ENCODE peak calls at places on chromosomes 5 and 9, in six cellular contexts. V is tibial artery, P is transverse colon, H is fibroblast of lung, A is ovary, L is RWPE2. T is an unnamed sample. For H3K27me3, the result is how much of the 10 kb centered on the place peaks cover.

GRCh38 chr9:94805585-94805984 is 79.1 kb downstream of the AOPEP start:
- DNase-seq in H (peak), V (no peak), L (peak), P (peak), A (no peak), T (peak)

GRCh38 chr5:72541501-72542235 is 34.5 kb upstream of the ZNF366 start:
- DNase-seq in H (no peak), V (no peak), A (no peak), P (no peak), L (no peak), T (no peak)

GRCh38 chr9:37929441-37929895 is 25.5 kb upstream of the SLC25A51 start:
- DNase-seq in H (peak), P (no peak), A (no peak), V (no peak), L (no peak), T (no peak)

GRCh38 chr9:80040457-80040856 is 468.7 kb downstream of the TLE4 start:
- DNase-seq in L (no peak), H (no peak), P (no peak), V (no peak), A (no peak), T (no peak)

GRCh38 chr5:146018461-146019375 is 82.3 kb downstream of the SH3RF2 start:
- DNase-seq in A (no peak), L (no peak), P (no peak), V (no peak), H (peak), T (no peak)

GRCh38 chr5:94702729-94703128 is 84.3 kb downstream of the SLF1 start:
- DNase-seq in H (no peak), P (no peak), A (no peak), V (no peak), L (no peak), T (no peak)

GRCh38 chr9:88574993-88575392 is 40.0 kb downstream of the NXNL2 start:
- DNase-seq in A (no peak), V (no peak), L (no peak), H (peak), P (no peak), T (no peak)

GRCh38 chr5:17891881-17892280 is 257.6 kb downstream of the TAF11L14 start:
- DNase-seq in L (no peak), A (no peak), H (no peak), V (no peak), P (no peak), T (no peak)

GRCh38 chr9:15306068-15306756 is 804 bp downstream of the TTC39B start:
- DNase-seq in L (peak), H (peak), P (peak), A (peak), V (peak), T (no peak)

GRCh38 chr5:143931389-143931984 is 119.5 kb downstream of the HMHB1 start:
- DNase-seq in P (no peak), A (no peak), H (no peak), L (no peak), V (no peak), T (no peak)

GRCh38 chr5:159017787-159018186 is 81.9 kb downstream of the EBF1 start:
- DNase-seq in P (no peak), L (peak), V (peak), H (peak), A (peak), T (no peak)

GRCh38 chr5:108028883-108029282 is 353.0 kb downstream of the FBXL17 start:
- DNase-seq in A (no peak), V (no peak), P (no peak), L (no peak), H (no peak), T (no peak)

GRCh38 chr9:22044583-22044982 is 35.5 kb upstream of the CDKN2B start:
- DNase-seq in H (peak), V (no peak), L (no peak), P (no peak), A (no peak), T (no peak)

GRCh38 chr5:77180167-77181081 is 30.1 kb upstream of the PDE8B start:
- DNase-seq in H (peak), L (no peak), A (no peak), V (peak), P (peak), T (no peak)

GRCh38 chr9:111572945-111573604 is 26.4 kb downstream of the PTGR1 start:
- DNase-seq in A (peak), L (no peak), H (peak), V (no peak), P (no peak), T (peak)

GRCh38 chr9:127209948-127210621 is 54.5 kb upstream of the GARNL3 start:
- DNase-seq in A (no peak), V (peak), P (no peak), L (no peak), H (no peak), T (no peak)

GRCh38 chr9:127212453-127212852 is 52.1 kb upstream of the GARNL3 start:
- DNase-seq in H (no peak), L (no peak), P (no peak), A (no peak), V (peak), T (no peak)

GRCh38 chr9:127209220-127209619 is 55.4 kb upstream of the GARNL3 start:
- DNase-seq in H (no peak), L (no peak), A (no peak), V (no peak), P (no peak), T (no peak)

GRCh38 chr9:127211983-127212382 is 52.6 kb upstream of the GARNL3 start:
- DNase-seq in H (no peak), P (no peak), A (no peak), L (peak), V (peak), T (no peak)

GRCh38 chr9:127210851-127211730 is 53.5 kb upstream of the GARNL3 start:
- DNase-seq in P (no peak), A (no peak), L (no peak), V (peak), H (no peak), T (no peak)
- TF ChIP-seq CTCF in P (no peak), A (no peak), L (no peak), V (no peak), H (no peak), T (no peak)

DNA sequence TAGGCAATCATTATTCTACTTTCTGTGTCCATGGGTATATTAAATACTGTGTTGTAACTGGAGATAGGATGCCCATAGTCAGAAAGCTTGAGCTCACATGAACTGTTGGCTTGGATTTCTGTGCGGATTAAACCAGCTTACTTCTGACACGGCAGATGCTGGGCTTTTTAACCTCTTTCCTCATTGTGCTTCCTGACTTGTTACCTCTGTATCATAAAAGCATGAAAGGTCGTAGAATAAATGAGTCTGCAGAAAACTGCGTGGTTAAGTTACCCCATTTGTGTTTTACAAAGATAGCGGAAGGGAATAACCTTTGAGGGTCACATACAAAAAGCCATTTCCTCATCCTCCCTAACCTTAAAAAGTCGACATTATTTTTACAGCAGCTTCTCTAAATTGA is 199.5 kb upstream of the DMRT1 start:
- DNase-seq in A (no peak), V (no peak), P (no peak), H (no peak), L (no peak), T (no peak)
- H3K4me3 ChIP-seq in A (no peak), V (no peak), P (no peak), H (no peak), L (no peak), T (no peak)

DNA sequence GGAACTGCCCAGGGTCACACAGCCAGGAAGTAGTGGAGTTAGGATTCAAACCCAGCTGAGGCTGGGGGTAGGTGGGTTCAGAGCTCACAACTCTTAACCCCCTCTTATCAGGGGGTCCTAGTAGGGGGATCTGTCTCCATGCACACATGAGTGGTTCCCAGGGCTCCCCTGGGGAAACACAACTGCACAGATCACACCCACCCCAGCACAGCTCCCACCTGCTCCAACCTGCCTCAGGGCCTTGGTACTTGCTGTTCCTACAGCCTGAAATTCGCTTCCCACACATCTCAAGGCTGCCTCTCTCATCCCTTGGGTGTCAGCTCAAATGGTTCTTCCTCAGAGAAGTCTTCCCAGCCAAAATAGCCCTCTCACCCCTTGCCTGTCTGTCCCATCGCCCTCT is 4.8 kb downstream of the SNCB start:
- DNase-seq in A (no peak), L (peak), V (no peak), P (no peak), H (no peak), T (no peak)
- H3K27me3 ChIP-seq in A (under half), L (under half), V (under half), P (half or more), H (under half), T (half or more)

DNA sequence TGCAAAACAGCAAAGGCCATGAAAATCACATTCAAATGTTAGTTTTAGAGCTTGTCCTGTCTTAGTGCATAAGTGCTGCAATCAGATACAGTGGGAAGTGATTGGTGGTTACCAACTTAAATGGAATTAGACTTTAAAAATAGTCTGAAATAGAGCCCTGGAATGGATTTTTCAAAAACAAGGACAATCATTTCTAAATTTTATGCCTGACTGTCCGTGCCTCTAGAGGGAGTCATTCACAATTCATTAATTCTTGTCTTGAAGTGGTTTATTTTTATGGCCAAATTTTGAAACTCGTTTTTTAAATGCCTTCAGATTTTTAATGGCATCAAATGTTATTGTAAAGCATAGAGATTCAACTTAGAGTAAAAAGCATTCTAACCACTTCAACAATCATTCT is 561.8 kb upstream of the DAB2 start:
- DNase-seq in P (no peak), A (no peak), L (no peak), H (no peak), V (no peak), T (no peak)
- TF ChIP-seq CTCF in P (peak), A (no peak), L (peak), H (no peak), V (no peak), T (no peak)

DNA sequence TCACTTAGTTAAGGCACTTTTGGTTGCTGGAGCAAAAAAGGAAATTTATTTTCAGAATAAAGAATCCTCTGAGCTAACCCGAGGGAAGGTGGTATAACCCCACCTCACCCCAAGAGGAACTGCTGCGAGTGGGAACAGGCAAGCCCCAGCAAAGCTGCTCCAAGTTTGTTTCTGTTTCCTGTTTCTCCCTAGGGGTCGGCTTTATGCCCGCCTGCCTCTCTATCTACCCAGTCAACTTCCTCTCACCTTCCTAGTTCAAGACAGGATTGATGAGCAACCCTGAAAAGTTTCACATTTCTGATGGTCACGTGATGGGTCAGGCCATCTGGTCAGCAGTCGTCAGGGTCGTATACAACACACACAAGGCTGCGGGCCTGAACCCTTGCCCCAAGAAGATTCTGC is 31.1 kb downstream of the TRIO start:
- DNase-seq in L (no peak), V (no peak), P (no peak), A (no peak), H (no peak), T (no peak)
- H3K4me3 ChIP-seq in L (no peak), V (no peak), P (no peak), A (no peak), H (no peak), T (no peak)

GRCh38 chr9:73680831-73681230 is 529.2 kb downstream of the ANXA1 start:
- DNase-seq in A (no peak), H (no peak), V (no peak), P (no peak), L (no peak), T (no peak)

GRCh38 chr9:73685786-73686185 is 534.1 kb downstream of the ANXA1 start:
- DNase-seq in A (no peak), L (no peak), P (no peak), H (no peak), V (no peak), T (no peak)

GRCh38 chr9:73684601-73685000 is 532.9 kb downstream of the ANXA1 start:
- DNase-seq in L (peak), A (no peak), P (no peak), V (no peak), H (peak), T (no peak)

GRCh38 chr9:73689091-73689870 is 537.6 kb downstream of the ANXA1 start:
- DNase-seq in H (no peak), L (no peak), A (no peak), V (no peak), P (no peak), T (no peak)

DNA sequence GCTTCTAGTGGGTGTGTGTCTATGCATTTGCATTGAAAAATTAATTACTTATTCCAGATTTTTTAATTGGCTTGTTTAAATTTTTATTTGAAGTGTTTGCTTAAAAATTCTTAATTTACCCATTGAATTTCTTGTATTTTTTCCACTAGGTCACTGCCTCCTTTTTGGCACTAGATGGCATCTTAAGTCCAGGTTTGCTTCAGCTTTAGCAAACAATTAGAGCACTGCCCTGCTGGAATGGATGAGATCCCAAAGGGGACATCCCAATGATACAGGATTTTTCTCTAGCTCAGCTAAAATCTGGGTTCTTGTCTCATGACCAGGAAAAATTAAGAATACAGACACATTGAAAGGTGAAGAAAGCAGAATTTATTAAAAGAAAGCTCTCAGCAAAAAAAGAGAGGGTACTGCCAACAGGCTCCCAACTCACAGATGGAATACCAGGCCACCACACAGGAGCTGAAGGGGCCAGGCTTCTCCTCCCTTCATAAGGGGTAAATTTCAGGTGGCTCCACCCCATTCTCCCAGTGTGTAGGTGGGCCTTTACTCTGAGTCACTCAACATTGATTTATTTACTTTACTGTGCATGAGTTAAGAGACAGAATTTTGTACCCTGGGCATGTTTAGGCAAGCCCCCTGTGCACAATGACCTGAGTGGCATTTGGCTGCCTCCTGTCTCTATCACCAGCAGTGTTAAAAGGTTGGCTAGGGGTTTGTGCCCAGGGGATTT is 532.4 kb downstream of the ANXA1 start:
- DNase-seq in A (no peak), L (peak), H (peak), P (no peak), V (no peak), T (no peak)
- H3K27me3 ChIP-seq in A (under half), L (under half), H (under half), P (under half), V (under half), T (under half)

T was measured in AG04450.